ENCODE peak calls at places on chromosomes 5 and 9, in ten cellular contexts. O is osteocyte, R is IMR-90, V is islet precursor cell, H is A549, Q is NCI-H460, L is lower leg skin, T is GM19239, S is AML-193, W is foreskin keratinocyte. N is an unnamed sample.

GRCh38 chr5:55027589-55027988 is 3.5 kb downstream of the GZMK start:
- DNase-seq in O (no peak), R (no peak), V (no peak), H (no peak), Q (no peak), L (no peak), T (no peak), S (no peak), W (no peak), N (no peak)

GRCh38 chr5:62585306-62585705 is 6.7 kb downstream of the LRRC70 start:
- DNase-seq in O (no peak), R (no peak), V (no peak), H (no peak), Q (no peak), L (no peak), T (no peak), S (no peak), W (no peak), N (no peak)

GRCh38 chr9:107316795-107317661 is 33.9 kb downstream of the RAD23B start:
- DNase-seq in O (no peak), R (no peak), V (no peak), H (no peak), Q (no peak), L (no peak), T (no peak), S (no peak), W (no peak), N (no peak)

GRCh38 chr5:115184780-115185179 is 15.1 kb upstream of the TRIM36 start:
- DNase-seq in O (no peak), R (peak; percentile 9), V (no peak), H (no peak), Q (no peak), L (no peak), T (no peak), S (no peak), W (no peak), N (no peak)

GRCh38 chr5:77957-78804 is 13.8 kb upstream of the PLEKHG4B start:
- DNase-seq in O (peak; percentile 80), R (peak; percentile 24), V (peak; percentile 81), H (peak; percentile 73), Q (peak; percentile 53), L (no peak), T (no peak), S (peak; percentile 29), W (no peak), N (peak; percentile 37)

GRCh38 chr9:128625391-128626145 is 31.1 kb downstream of the DYNC2I2 start:
- DNase-seq in O (no peak), R (no peak), V (no peak), H (no peak), Q (no peak), L (no peak), T (no peak), S (no peak), W (no peak), N (no peak)

GRCh38 chr9:74496819-74497749 is at the start of gene RORB:
- DNase-seq in O (no peak), R (peak; percentile 5), V (peak; percentile 89), H (peak; percentile 18), Q (peak; percentile 25), L (no peak), T (no peak), S (no peak), W (no peak), N (peak; percentile 64)

GRCh38 chr9:71608021-71608420 is 160.3 kb downstream of the CEMIP2 start:
- DNase-seq in O (no peak), R (no peak), V (no peak), H (no peak), Q (no peak), L (no peak), T (no peak), S (no peak), W (no peak), N (no peak)

GRCh38 chr9:105296889-105297288 is 52.4 kb downstream of the SLC44A1 start:
- DNase-seq in O (no peak), R (peak; percentile 90), V (peak; percentile 61), H (peak; percentile 83), Q (peak; percentile 99), L (no peak), T (no peak), S (no peak), W (peak; percentile 73), N (no peak)

GRCh38 chr5:116626272-116626723 is 51.7 kb upstream of the SEMA6A start:
- DNase-seq in O (no peak), R (peak; percentile 22), V (no peak), H (no peak), Q (peak; percentile 43), L (peak; percentile 77), T (no peak), S (no peak), W (peak; percentile 48), N (peak; percentile 89)

GRCh38 chr9:131203438-131204219 is 72.7 kb downstream of the FAM78A start:
- DNase-seq in O (no peak), R (no peak), V (no peak), H (no peak), Q (no peak), L (no peak), T (no peak), S (no peak), W (no peak), N (no peak)

GRCh38 chr9:87354176-87354575 is 143.5 kb upstream of the DAPK1 start:
- DNase-seq in O (no peak), R (no peak), V (peak; percentile 37), H (no peak), Q (no peak), L (no peak), T (no peak), S (no peak), W (no peak), N (no peak)

GRCh38 chr5:36710039-36710438 is 103.6 kb downstream of the SLC1A3 start:
- DNase-seq in O (no peak), R (no peak), V (no peak), H (no peak), Q (no peak), L (no peak), T (no peak), S (no peak), W (no peak), N (no peak)

GRCh38 chr9:92807757-92808725 is 43.4 kb upstream of the BICD2 start:
- DNase-seq in O (no peak), R (no peak), V (no peak), H (no peak), Q (no peak), L (no peak), T (no peak), S (no peak), W (no peak), N (no peak)

GRCh38 chr9:33637881-33638280 is 113.8 kb downstream of the ANKRD18B start:
- DNase-seq in O (no peak), R (no peak), V (no peak), H (no peak), Q (no peak), L (no peak), T (no peak), S (no peak), W (no peak), N (no peak)

GRCh38 chr5:60372786-60373185 is 327.2 kb downstream of the DEPDC1B start:
- DNase-seq in O (no peak), R (no peak), V (no peak), H (peak; percentile 28), Q (no peak), L (no peak), T (no peak), S (no peak), W (no peak), N (no peak)

GRCh38 chr9:122366074-122366672 is 4.7 kb upstream of the PTGS1 start:
- DNase-seq in O (no peak), R (peak; percentile 88), V (no peak), H (no peak), Q (no peak), L (no peak), T (no peak), S (no peak), W (no peak), N (no peak)

GRCh38 chr5:176405656-176406435 is 10.5 kb downstream of the CLTB start:
- DNase-seq in O (no peak), R (no peak), V (no peak), H (peak; percentile 44), Q (no peak), L (no peak), T (no peak), S (no peak), W (no peak), N (no peak)

GRCh38 chr5:138775034-138775433 is 21.8 kb downstream of the CTNNA1 start:
- DNase-seq in O (no peak), R (no peak), V (no peak), H (no peak), Q (no peak), L (no peak), T (no peak), S (no peak), W (no peak), N (no peak)

GRCh38 chr9:91295357-91295756 is 66.4 kb downstream of the AUH start:
- DNase-seq in O (no peak), R (no peak), V (no peak), H (no peak), Q (no peak), L (no peak), T (no peak), S (no peak), W (no peak), N (no peak)

GRCh38 chr5:54603372-54603771 is 85.8 kb downstream of the SNX18 start:
- DNase-seq in O (no peak), R (no peak), V (no peak), H (no peak), Q (no peak), L (no peak), T (no peak), S (no peak), W (no peak), N (no peak)

GRCh38 chr5:96881511-96882115 is 5.3 kb downstream of the ERAP2 start:
- DNase-seq in O (no peak), R (peak; percentile 89), V (no peak), H (no peak), Q (no peak), L (no peak), T (no peak), S (no peak), W (peak; percentile 55), N (no peak)

GRCh38 chr5:32935292-32935691 is 224.2 kb downstream of the NPR3 start:
- DNase-seq in O (no peak), R (no peak), V (no peak), H (no peak), Q (no peak), L (no peak), T (no peak), S (no peak), W (no peak), N (no peak)

GRCh38 chr5:178777557-178777956 is 47.1 kb upstream of the ZNF354A start:
- DNase-seq in O (no peak), R (no peak), V (no peak), H (no peak), Q (no peak), L (no peak), T (no peak), S (peak; percentile 94), W (no peak), N (no peak)

GRCh38 chr5:77642915-77643653 is 4.6 kb upstream of the OTP start:
- DNase-seq in O (no peak), R (no peak), V (no peak), H (no peak), Q (no peak), L (no peak), T (no peak), S (no peak), W (no peak), N (no peak)

GRCh38 chr5:71893451-71893850 is 174.4 kb downstream of the CARTPT start:
- DNase-seq in O (no peak), R (no peak), V (no peak), H (no peak), Q (no peak), L (no peak), T (no peak), S (no peak), W (no peak), N (no peak)

GRCh38 chr9:17519761-17520160 is 59.1 kb upstream of the SH3GL2 start:
- DNase-seq in O (no peak), R (peak; percentile 38), V (no peak), H (no peak), Q (no peak), L (no peak), T (no peak), S (no peak), W (no peak), N (no peak)

GRCh38 chr5:91885291-91886265 is 502.5 kb upstream of the ARRDC3 start:
- DNase-seq in O (no peak), R (no peak), V (no peak), H (no peak), Q (no peak), L (no peak), T (no peak), S (no peak), W (no peak), N (no peak)

N was measured in ureter.